ENCODE peak calls at places on chromosomes 7 and 10, in ten cellular contexts. U is CD8-positive, alpha-beta T cell; H is AG04450; G is mammary epithelial cell; T is HL-60; X is right lobe of liver; C is tibial nerve; A is adrenal gland; W is prostate gland; S is fibroblast of lung. D is an unnamed sample.

GRCh38 chr10:67914777-67915340 is 30.4 kb downstream of the SIRT1 start:
- DNase-seq in U (no peak), H (no peak), G (no peak), T (no peak), X (no peak), C (no peak), A (no peak), W (no peak), S (no peak), D (no peak)

GRCh38 chr7:29921404-29922010 is 68.1 kb downstream of the SCRN1 start:
- DNase-seq in U (peak; percentile 32), H (peak; percentile 30), G (peak; percentile 45), T (peak; percentile 35), X (no peak), C (no peak), A (peak; percentile 25), W (peak; percentile 39), S (peak; percentile 44), D (no peak)

GRCh38 chr10:118712080-118712479 is 42.7 kb downstream of the CACUL1 start:
- DNase-seq in U (no peak), H (no peak), G (no peak), T (no peak), X (no peak), C (no peak), A (no peak), W (no peak), S (no peak), D (no peak)

GRCh38 chr7:92835851-92836488 is 403 bp downstream of the CDK6 start:
- DNase-seq in U (peak; percentile 47), H (no peak), G (no peak), T (no peak), X (peak; percentile 60), C (no peak), A (peak; percentile 30), W (peak; percentile 10), S (peak; percentile 43), D (no peak)

GRCh38 chr10:85995791-85996190 is 370.8 kb downstream of the GRID1 start:
- DNase-seq in U (no peak), H (no peak), G (peak; percentile 26), T (no peak), X (no peak), C (no peak), A (peak; percentile 40), W (no peak), S (peak; percentile 2), D (no peak)

GRCh38 chr7:155405399-155406318 is 52.3 kb upstream of the EN2 start:
- DNase-seq in U (peak; percentile 20), H (no peak), G (no peak), T (no peak), X (peak; percentile 58), C (no peak), A (no peak), W (no peak), S (no peak), D (no peak)

GRCh38 chr7:152859781-152860191 is 100.2 kb downstream of the ACTR3B start:
- DNase-seq in U (no peak), H (no peak), G (no peak), T (no peak), X (no peak), C (no peak), A (no peak), W (no peak), S (no peak), D (no peak)

GRCh38 chr7:143505845-143506244 is 28.2 kb downstream of the TAS2R41 start:
- DNase-seq in U (no peak), H (no peak), G (no peak), T (no peak), X (no peak), C (no peak), A (no peak), W (no peak), S (no peak), D (no peak)

GRCh38 chr10:44576715-44577191 is 191.9 kb upstream of the CXCL12 start:
- DNase-seq in U (no peak), H (no peak), G (no peak), T (no peak), X (no peak), C (no peak), A (peak; percentile 69), W (no peak), S (no peak), D (peak; percentile 46)

GRCh38 chr7:45670227-45670626 is 96.1 kb downstream of the ADCY1 start:
- DNase-seq in U (no peak), H (no peak), G (no peak), T (no peak), X (no peak), C (no peak), A (no peak), W (peak; percentile 2), S (no peak), D (peak; percentile 52)

GRCh38 chr7:33807779-33808482 is 97.4 kb upstream of the BMPER start:
- DNase-seq in U (no peak), H (no peak), G (peak; percentile 95), T (no peak), X (peak; percentile 57), C (no peak), A (no peak), W (no peak), S (peak; percentile 91), D (no peak)

GRCh38 chr7:94301024-94301588 is 93.6 kb upstream of the COL1A2 start:
- DNase-seq in U (no peak), H (peak; percentile 94), G (peak; percentile 88), T (no peak), X (no peak), C (peak; percentile 44), A (peak; percentile 89), W (peak; percentile 5), S (peak; percentile 99), D (peak; percentile 93)

GRCh38 chr10:88428442-88428841 is 154.7 kb downstream of the RNLS start:
- DNase-seq in U (no peak), H (no peak), G (peak; percentile 47), T (no peak), X (no peak), C (no peak), A (no peak), W (no peak), S (peak; percentile 50), D (no peak)

GRCh38 chr10:84715911-84716310 is 387.5 kb downstream of the CCSER2 start:
- DNase-seq in U (no peak), H (no peak), G (peak; percentile 26), T (no peak), X (no peak), C (no peak), A (peak; percentile 23), W (no peak), S (no peak), D (no peak)

GRCh38 chr7:66426332-66426731 is 202.3 kb upstream of the KCTD7 start:
- DNase-seq in U (no peak), H (no peak), G (no peak), T (no peak), X (no peak), C (no peak), A (no peak), W (no peak), S (no peak), D (no peak)

DNA sequence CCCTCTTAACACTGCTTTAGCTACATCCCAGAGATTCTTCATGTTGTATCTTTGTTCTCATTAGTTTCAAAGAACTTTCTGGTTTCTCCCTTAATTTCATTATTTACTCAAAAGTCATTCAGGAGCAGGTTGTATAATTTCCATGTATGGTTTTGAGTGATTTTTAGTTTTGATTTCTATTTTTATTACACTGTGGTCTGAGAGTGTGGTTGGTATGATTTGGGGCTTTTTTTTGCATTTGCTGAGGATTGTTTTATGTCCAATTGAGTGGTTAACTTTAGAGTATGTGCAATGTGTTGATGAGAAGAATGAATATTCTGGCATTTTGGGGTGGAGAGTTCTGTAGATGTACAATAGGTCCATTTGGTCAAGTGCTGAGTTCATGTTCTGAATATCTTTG is 37.9 kb upstream of the CAPZA2 start:
- DNase-seq in U (no peak), H (no peak), G (no peak), T (no peak), X (no peak), C (no peak), A (no peak), W (no peak), S (no peak), D (no peak)
- H3K4me3 ChIP-seq in U (no peak overlapping the region), H (no peak overlapping the region), G (no peak overlapping the region), T (no peak overlapping the region), X (no peak overlapping the region), C (no peak overlapping the region), A (no peak overlapping the region), W (no peak overlapping the region), S (no peak overlapping the region), D (no peak overlapping the region)

GRCh38 chr7:26180792-26181198 is 19.8 kb downstream of the HNRNPA2B1 start:
- DNase-seq in U (no peak), H (no peak), G (no peak), T (no peak), X (no peak), C (no peak), A (no peak), W (no peak), S (no peak), D (no peak)

GRCh38 chr7:26182283-26182682 is 18.3 kb downstream of the HNRNPA2B1 start:
- DNase-seq in U (no peak), H (no peak), G (no peak), T (peak; percentile 14), X (no peak), C (no peak), A (peak; percentile 39), W (no peak), S (no peak), D (no peak)

GRCh38 chr7:26182706-26183105 is 17.8 kb downstream of the HNRNPA2B1 start:
- DNase-seq in U (no peak), H (no peak), G (no peak), T (no peak), X (no peak), C (no peak), A (no peak), W (no peak), S (no peak), D (no peak)

GRCh38 chr7:26181474-26182227 is 18.9 kb downstream of the HNRNPA2B1 start:
- DNase-seq in U (no peak), H (no peak), G (no peak), T (no peak), X (no peak), C (no peak), A (no peak), W (no peak), S (no peak), D (no peak)

GRCh38 chr7:26183545-26184282 is 16.8 kb downstream of the HNRNPA2B1 start:
- DNase-seq in U (no peak), H (no peak), G (no peak), T (no peak), X (no peak), C (no peak), A (no peak), W (no peak), S (no peak), D (no peak)
- H3K27ac ChIP-seq in U (no peak overlapping the region), H (no peak overlapping the region), G (no peak overlapping the region), T (no peak overlapping the region), X (no peak overlapping the region), C (peak overlapping the region; percentile 17), A (no peak overlapping the region), W (no peak overlapping the region), S (no peak overlapping the region), D (peak overlapping the region; percentile 34)

GRCh38 chr7:121398246-121398645 is 2.1 kb upstream of the FAM3C start:
- DNase-seq in U (no peak), H (no peak), G (no peak), T (no peak), X (no peak), C (no peak), A (peak; percentile 24), W (no peak), S (no peak), D (no peak)
- TF ChIP-seq CTCF in U (no peak), H (peak; percentile 11), G (no peak), T (no peak), X (peak; percentile 41), C (no peak), A (no peak), W (peak; percentile 9), S (peak; percentile 19), D (no peak)

GRCh38 chr10:22690158-22690557 is 24.2 kb downstream of the PIP4K2A start:
- DNase-seq in U (no peak), H (no peak), G (no peak), T (no peak), X (no peak), C (no peak), A (no peak), W (no peak), S (no peak), D (no peak)
- H3K4me3 ChIP-seq in U (no peak overlapping the region), H (no peak overlapping the region), G (no peak overlapping the region), T (no peak overlapping the region), X (no peak overlapping the region), C (no peak overlapping the region), A (no peak overlapping the region), W (no peak overlapping the region), S (no peak overlapping the region), D (no peak overlapping the region)